ENCODE peak calls at places on chromosomes 7 and 10, in six cellular contexts. K is sigmoid colon, M is gastrocnemius medialis, G is endothelial cell of umbilical vein, D is right atrium auricular region, T is cardiac muscle cell. C is an unnamed sample. For H3K27me3, the result is how much of the 10 kb centered on the place peaks cover.

GRCh38 chr7:97006146-97006950 is 995 bp downstream of the DLX6 start:
- DNase-seq in K (no peak), M (no peak), G (peak), D (no peak), T (peak), C (peak)

GRCh38 chr10:63467833-63468232 is 2.1 kb upstream of the JMJD1C start:
- DNase-seq in K (no peak), M (no peak), G (no peak), D (no peak), T (peak), C (no peak)

GRCh38 chr7:35646289-35647033 is 48.5 kb downstream of the HERPUD2 start:
- DNase-seq in K (no peak), M (no peak), G (peak), D (no peak), T (peak), C (no peak)

GRCh38 chr7:106117767-106118544 is 5.8 kb upstream of the SYPL1 start:
- DNase-seq in K (no peak), M (no peak), G (no peak), D (no peak), T (no peak), C (no peak)

GRCh38 chr7:12436896-12437535 is 33.4 kb upstream of the VWDE start:
- DNase-seq in K (no peak), M (no peak), G (no peak), D (no peak), T (peak), C (no peak)

GRCh38 chr10:132960651-132961419 is 18.5 kb upstream of the CFAP46 start:
- DNase-seq in K (peak), M (no peak), G (no peak), D (no peak), T (no peak), C (no peak)

GRCh38 chr10:86299562-86299961 is 67.0 kb downstream of the GRID1 start:
- DNase-seq in K (peak), M (no peak), G (no peak), D (no peak), T (no peak), C (no peak)

GRCh38 chr7:42237162-42237821 is at the start of gene GLI3:
- DNase-seq in K (peak), M (peak), G (peak), D (peak), T (peak), C (peak)

GRCh38 chr7:21253740-21254687 is 173.9 kb upstream of the SP4 start:
- DNase-seq in K (no peak), M (no peak), G (peak), D (no peak), T (peak), C (no peak)

GRCh38 chr7:674454-675410 is 51.8 kb upstream of the DNAAF5 start:
- DNase-seq in K (peak), M (no peak), G (no peak), D (no peak), T (peak), C (no peak)

GRCh38 chr10:97058521-97058920 is 127.2 kb downstream of the SLIT1 start:
- DNase-seq in K (no peak), M (peak), G (no peak), D (no peak), T (no peak), C (no peak)

GRCh38 chr7:87858427-87859100 is 17.6 kb downstream of the SLC25A40 start:
- DNase-seq in K (no peak), M (no peak), G (no peak), D (no peak), T (no peak), C (no peak)

GRCh38 chr7:117019287-117019686 is 66.0 kb downstream of the ST7 start:
- DNase-seq in K (no peak), M (no peak), G (no peak), D (no peak), T (no peak), C (no peak)

GRCh38 chr10:7460006-7460405 is 49.2 kb upstream of the SFMBT2 start:
- DNase-seq in K (no peak), M (no peak), G (no peak), D (no peak), T (no peak), C (no peak)

GRCh38 chr10:26804418-26805393 is 56.1 kb downstream of the ABI1 start:
- DNase-seq in K (no peak), M (no peak), G (no peak), D (no peak), T (no peak), C (no peak)

GRCh38 chr10:24811906-24812305 is 88.2 kb upstream of the ARHGAP21 start:
- DNase-seq in K (no peak), M (no peak), G (peak), D (no peak), T (peak), C (no peak)

GRCh38 chr10:14758994-14759664 is 15.6 kb downstream of the FAM107B start:
- DNase-seq in K (no peak), M (no peak), G (no peak), D (no peak), T (no peak), C (no peak)

GRCh38 chr7:141014091-141014490 is 661 bp downstream of the MRPS33 start:
- DNase-seq in K (no peak), M (no peak), G (no peak), D (no peak), T (peak), C (no peak)

GRCh38 chr7:145534301-145534700 is 582.3 kb upstream of the CNTNAP2 start:
- DNase-seq in K (no peak), M (no peak), G (no peak), D (no peak), T (no peak), C (no peak)

GRCh38 chr10:122659651-122660050 is 40.0 kb downstream of the C10orf120 start:
- DNase-seq in K (peak), M (no peak), G (no peak), D (no peak), T (no peak), C (no peak)

GRCh38 chr10:61847087-61847486 is 54.4 kb upstream of the ARID5B start:
- DNase-seq in K (no peak), M (no peak), G (peak), D (no peak), T (peak), C (no peak)

GRCh38 chr7:25663877-25664276 is 435.6 kb upstream of the NPVF start:
- DNase-seq in K (no peak), M (no peak), G (no peak), D (no peak), T (peak), C (no peak)

GRCh38 chr10:89458289-89458688 is 43.9 kb downstream of the IFIT5 start:
- DNase-seq in K (no peak), M (no peak), G (peak), D (no peak), T (peak), C (no peak)

GRCh38 chr7:103888603-103889153 is 100.8 kb downstream of the RELN start:
- DNase-seq in K (no peak), M (no peak), G (no peak), D (no peak), T (no peak), C (no peak)

GRCh38 chr7:135976312-135977019 is 693 bp downstream of the MTPN start:
- DNase-seq in K (no peak), M (peak), G (peak), D (no peak), T (no peak), C (peak)

GRCh38 chr10:118498623-118499022 is 96.8 kb downstream of the PRLHR start:
- DNase-seq in K (no peak), M (no peak), G (no peak), D (no peak), T (no peak), C (no peak)

GRCh38 chr10:68600041-68600778 is 40.1 kb downstream of the TET1 start:
- DNase-seq in K (peak), M (peak), G (peak), D (peak), T (peak), C (peak)

GRCh38 chr7:95199779-95200558 is 124.4 kb downstream of the PON1 start:
- DNase-seq in K (peak), M (peak), G (peak), D (peak), T (peak), C (no peak)

GRCh38 chr10:117311261-117311660 is 64.0 kb downstream of the PDZD8 start:
- DNase-seq in K (no peak), M (no peak), G (no peak), D (no peak), T (no peak), C (no peak)

GRCh38 chr7:121021266-121021969 is 32.9 kb downstream of the CPED1 start:
- DNase-seq in K (no peak), M (no peak), G (peak), D (no peak), T (no peak), C (no peak)

DNA sequence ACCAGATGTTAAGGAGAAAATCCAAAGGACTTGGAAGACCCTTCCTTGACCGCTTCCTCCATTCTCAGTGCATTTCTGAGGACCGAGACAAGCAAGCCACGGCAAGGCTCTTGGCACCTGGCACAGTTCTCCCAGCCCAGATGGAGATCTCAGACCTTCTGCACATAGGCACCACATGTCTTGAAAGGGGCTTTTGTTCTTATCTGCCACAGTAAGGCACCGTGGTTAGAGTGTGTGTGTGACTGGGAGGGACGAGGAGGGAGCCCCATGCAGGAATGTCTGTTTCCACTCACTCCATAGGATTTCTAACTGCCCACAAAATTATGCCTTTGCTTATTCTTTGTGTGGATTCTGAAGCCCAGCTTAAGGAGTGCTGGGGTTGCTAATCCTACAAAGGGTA is 10.3 kb upstream of the WDR86 start:
- DNase-seq in K (no peak), M (peak), G (no peak), D (no peak), T (no peak), C (no peak)
- H3K4me3 ChIP-seq in K (no peak), M (no peak), G (no peak), D (no peak), T (no peak), C (no peak)

DNA sequence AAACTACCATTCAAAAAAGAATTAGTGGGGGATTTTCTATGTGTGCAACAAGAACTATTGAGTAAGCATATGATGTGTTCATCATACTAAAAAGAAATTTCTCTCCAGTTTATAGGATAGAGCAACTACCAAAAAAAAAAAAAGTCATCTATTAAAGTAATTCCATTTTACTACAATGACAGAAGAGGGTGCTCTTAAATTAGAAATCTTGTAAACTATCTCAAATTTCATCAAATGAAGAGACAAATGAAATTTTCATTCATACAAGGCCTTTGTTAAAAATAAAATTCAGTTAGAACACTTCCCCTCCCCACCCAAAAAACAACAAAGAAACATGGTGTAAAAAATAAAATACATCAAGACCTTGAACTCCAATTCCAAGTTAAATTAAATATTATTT is 195.4 kb upstream of the PLXDC2 start:
- DNase-seq in K (no peak), M (no peak), G (no peak), D (no peak), T (peak), C (no peak)
- TF ChIP-seq CTCF in K (no peak), M (no peak), G (no peak), D (no peak), T (peak), C (no peak)

DNA sequence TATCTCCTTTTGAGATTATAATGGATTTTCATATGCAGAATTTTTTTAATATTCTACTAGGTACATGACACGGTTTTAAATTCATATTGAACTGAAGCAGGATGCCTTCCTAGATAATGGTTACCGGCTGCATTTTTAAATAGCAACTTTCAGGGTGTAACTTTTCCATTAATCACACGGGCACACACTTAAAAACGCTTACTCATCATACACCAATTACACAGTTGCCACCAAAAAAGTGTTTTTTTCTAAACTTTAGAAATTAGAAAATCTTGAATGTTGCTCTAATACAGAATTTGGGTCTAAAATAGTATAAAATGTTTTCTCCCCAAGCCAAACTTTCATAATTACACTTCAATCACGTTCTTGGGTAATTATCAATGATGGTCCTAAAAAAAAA is 149.1 kb upstream of the RNF32 start:
- DNase-seq in K (no peak), M (no peak), G (no peak), D (no peak), T (no peak), C (no peak)
- H3K27me3 ChIP-seq in K (under half), M (under half), G (under half), D (under half), T (under half), C (under half)

GRCh38 chr7:47255007-47255406 is 326.9 kb downstream of the TNS3 start:
- DNase-seq in K (no peak), M (no peak), G (no peak), D (no peak), T (no peak), C (no peak)
- H3K4me3 ChIP-seq in K (no peak), M (no peak), G (no peak), D (no peak), T (no peak), C (no peak)

DNA sequence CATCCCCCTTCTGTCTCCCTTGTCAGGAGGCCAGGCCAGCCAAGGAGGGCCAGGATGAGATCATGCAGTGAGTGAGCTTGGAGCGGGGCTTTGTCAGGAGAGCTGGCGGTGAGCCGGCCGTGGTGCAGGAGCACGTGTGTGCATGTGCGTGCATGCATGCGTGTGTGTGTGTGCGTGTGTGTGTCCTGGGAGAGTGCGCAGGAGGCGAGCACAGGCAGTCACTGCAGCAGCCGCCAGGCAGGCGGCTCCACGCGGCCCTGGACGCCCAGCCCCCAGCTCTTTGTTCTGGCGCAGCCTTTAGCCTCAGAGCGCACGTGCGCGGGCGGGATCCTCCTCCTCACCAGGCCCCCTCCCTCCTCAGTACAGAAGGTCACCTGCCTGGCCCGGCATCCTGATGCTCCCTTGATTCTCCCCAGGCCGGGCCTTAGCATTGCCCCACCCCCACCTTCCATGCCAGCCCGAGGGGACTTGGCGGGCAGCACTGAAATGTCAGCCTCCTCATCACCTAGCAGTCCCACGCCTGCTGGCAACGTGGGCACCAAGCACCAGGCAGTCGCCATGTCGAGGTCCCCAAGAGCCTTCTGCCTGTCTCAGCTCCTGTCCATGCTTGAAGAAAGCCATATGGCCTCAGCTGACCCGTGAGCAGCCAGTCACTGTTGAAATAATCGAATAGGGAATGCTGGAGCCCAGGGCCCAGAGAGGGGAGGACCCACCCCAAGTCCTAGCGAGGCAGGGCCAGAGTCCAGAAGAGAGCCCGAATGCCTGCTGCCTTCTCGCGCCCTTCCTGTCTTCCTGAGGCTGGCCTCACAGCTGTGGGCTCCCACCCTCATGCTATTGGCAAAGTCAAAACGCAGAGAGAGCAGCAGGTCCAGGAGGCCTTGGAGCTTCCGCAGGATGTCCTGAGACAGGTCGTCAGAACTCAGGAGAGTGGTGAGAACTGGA is 125.9 kb upstream of the PPIF start:
- DNase-seq in K (peak), M (peak), G (peak), D (peak), T (peak), C (no peak)
- TF ChIP-seq CTCF in K (no peak), M (no peak), G (no peak), D (no peak), T (no peak), C (no peak)

DNA sequence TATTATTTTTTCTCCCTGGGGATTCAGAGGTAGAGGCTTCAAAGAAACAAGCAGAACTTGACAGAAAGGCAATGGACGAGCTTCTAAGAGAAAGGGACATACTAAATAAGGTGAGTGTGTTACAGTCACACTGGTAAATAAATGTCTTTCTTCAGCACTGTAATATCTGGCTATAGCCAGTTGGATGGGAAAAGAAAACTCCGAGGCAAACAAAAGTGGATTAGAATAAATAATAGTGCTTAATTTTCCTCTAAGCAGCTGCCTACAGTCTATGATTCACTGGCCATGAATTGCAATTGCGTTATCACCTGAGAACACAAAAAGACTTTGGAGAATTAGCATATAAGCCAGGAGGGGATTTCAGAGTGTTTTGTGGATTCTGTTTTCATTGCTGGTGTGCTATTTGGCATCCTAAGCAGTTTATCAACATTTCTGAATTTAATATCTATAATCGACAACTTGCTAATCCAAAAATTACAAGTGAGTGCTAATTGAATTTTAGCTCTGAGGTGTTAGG is 23.2 kb downstream of the CFAP58 start:
- DNase-seq in K (no peak), M (no peak), G (no peak), D (no peak), T (no peak), C (no peak)
- H3K27me3 ChIP-seq in K (under half), M (under half), G (under half), D (under half), T (under half), C (under half)

GRCh38 chr10:60289800-60290199 is 99.9 kb downstream of the ANK3 start:
- DNase-seq in K (no peak), M (no peak), G (no peak), D (no peak), T (no peak), C (no peak)
- H3K4me3 ChIP-seq in K (no peak), M (no peak), G (no peak), D (no peak), T (no peak), C (no peak)

DNA sequence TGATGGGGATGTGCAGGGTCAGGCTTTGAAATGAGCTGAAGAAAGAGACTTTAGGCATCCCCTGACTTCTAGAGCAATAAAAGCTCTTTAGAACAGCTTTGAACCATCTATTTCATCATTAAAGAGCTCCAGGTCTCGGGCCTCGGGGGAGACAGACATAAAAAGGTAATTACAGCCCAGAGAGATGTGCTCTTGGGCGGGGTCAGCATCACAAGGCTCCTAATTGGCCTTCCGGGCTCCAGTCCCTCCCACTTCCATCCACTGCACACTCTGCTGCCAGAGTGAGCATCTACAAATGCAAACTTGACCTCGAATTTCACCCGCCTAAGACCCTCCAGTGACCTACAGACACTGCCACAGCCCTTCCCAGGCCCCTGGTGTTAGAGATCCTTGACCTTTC is 97.1 kb downstream of the MYL10 start:
- DNase-seq in K (no peak), M (no peak), G (no peak), D (no peak), T (no peak), C (no peak)
- TF ChIP-seq CTCF in K (no peak), M (no peak), G (no peak), D (no peak), T (no peak), C (no peak)

GRCh38 chr7:158991824-158992621 is 135.7 kb downstream of the DYNC2I1 start:
- DNase-seq in K (peak), M (no peak), G (no peak), D (no peak), T (no peak), C (no peak)
- H3K27me3 ChIP-seq in K (under half), M (under half), G (under half), D (under half), T (under half), C (under half)

GRCh38 chr7:43869898-43870240 is 552 bp upstream of the MRPS24 start:
- DNase-seq in K (peak), M (peak), G (no peak), D (no peak), T (peak), C (no peak)

GRCh38 chr7:43868681-43869017 is 668 bp downstream of the MRPS24 start:
- DNase-seq in K (no peak), M (no peak), G (peak), D (no peak), T (no peak), C (no peak)

GRCh38 chr7:43869018-43869897 is at the start of gene MRPS24:
- DNase-seq in K (peak), M (peak), G (peak), D (peak), T (peak), C (peak)

GRCh38 chr7:43871064-43871463 is 1.7 kb upstream of the MRPS24 start:
- DNase-seq in K (no peak), M (no peak), G (no peak), D (no peak), T (no peak), C (no peak)

DNA sequence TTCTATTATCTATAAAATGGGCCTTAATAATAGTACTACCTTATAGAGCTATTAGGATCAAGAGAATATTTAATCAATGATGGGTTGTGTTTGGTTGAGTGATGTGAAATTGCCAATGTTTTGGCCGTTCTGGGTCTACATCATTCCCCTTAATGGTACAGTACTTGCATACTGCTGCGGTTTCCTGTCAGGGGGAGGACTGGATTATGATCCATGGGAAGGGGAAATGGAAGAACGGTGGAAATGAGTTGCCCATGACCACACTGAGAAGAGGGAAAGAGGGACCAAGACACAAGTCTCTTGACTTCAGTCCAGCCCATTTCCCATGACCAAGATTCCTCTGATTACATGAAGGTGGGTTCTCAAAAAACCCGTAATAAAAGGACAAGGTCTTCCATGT is 999 bp upstream of the MRPS24 start:
- DNase-seq in K (no peak), M (no peak), G (no peak), D (no peak), T (no peak), C (no peak)
- H3K4me3 ChIP-seq in K (peak), M (no peak), G (no peak), D (no peak), T (no peak), C (no peak)